ENCODE peak calls at places on chromosomes 11 and 22, in five cellular contexts. M is Caco-2, X is A549, U is cardiac muscle cell, D is fibroblast of lung. B is an unnamed sample.
A peak's percentile ranks its signal among the peaks of the same experiment; 100 is the strongest.

GRCh38 chr22:19734163-19734562 is 10.8 kb downstream of the GP1BB start:
- DNase-seq in M (no peak), X (no peak), U (no peak), D (no peak), B (no peak)

GRCh38 chr11:117179048-117179999 is 781 bp downstream of the SIDT2 start:
- DNase-seq in M (peak; percentile 75), X (no peak), U (peak; percentile 71), D (peak; percentile 35), B (peak; percentile 77)

GRCh38 chr11:95419915-95420314 is 188.9 kb upstream of the SESN3 start:
- DNase-seq in M (no peak), X (no peak), U (peak; percentile 73), D (peak; percentile 64), B (no peak)

GRCh38 chr11:114233755-114234154 is 62.4 kb upstream of the NNMT start:
- DNase-seq in M (no peak), X (no peak), U (peak; percentile 25), D (peak; percentile 71), B (no peak)

GRCh38 chr22:43720718-43721117 is 91.4 kb downstream of the EFCAB6 start:
- DNase-seq in M (no peak), X (no peak), U (no peak), D (no peak), B (no peak)

GRCh38 chr22:43994416-43994815 is 29.7 kb upstream of the PARVB start:
- DNase-seq in M (no peak), X (no peak), U (no peak), D (no peak), B (no peak)

GRCh38 chr11:72037554-72038311 is 39.0 kb downstream of the IL18BP start:
- DNase-seq in M (no peak), X (no peak), U (no peak), D (peak; percentile 18), B (no peak)

GRCh38 chr11:46160100-46160499 is 38.8 kb upstream of the PHF21A start:
- DNase-seq in M (no peak), X (peak; percentile 25), U (no peak), D (no peak), B (no peak)

GRCh38 chr11:96341237-96342130 is 1.5 kb downstream of the MAML2 start:
- DNase-seq in M (peak; percentile 45), X (peak; percentile 9), U (peak; percentile 61), D (peak; percentile 70), B (peak; percentile 83)

GRCh38 chr22:28239941-28240340 is 320.9 kb upstream of the PITPNB start:
- DNase-seq in M (no peak), X (no peak), U (no peak), D (no peak), B (no peak)

GRCh38 chr11:66663741-66664296 is 13.9 kb downstream of the RBM4B start:
- DNase-seq in M (no peak), X (no peak), U (no peak), D (no peak), B (no peak)

GRCh38 chr22:30602049-30602448 is 4.9 kb upstream of the TCN2 start:
- DNase-seq in M (no peak), X (peak; percentile 62), U (peak; percentile 52), D (peak; percentile 35), B (no peak)

GRCh38 chr11:114075891-114076441 is 16.5 kb downstream of the ZBTB16 start:
- DNase-seq in M (no peak), X (peak; percentile 30), U (peak; percentile 83), D (peak; percentile 83), B (no peak)

GRCh38 chr11:110497204-110497987 is 67.6 kb downstream of the FDX1 start:
- DNase-seq in M (no peak), X (no peak), U (peak; percentile 72), D (no peak), B (no peak)

GRCh38 chr11:13883042-13883441 is 79.5 kb upstream of the SPON1 start:
- DNase-seq in M (no peak), X (no peak), U (no peak), D (no peak), B (no peak)

GRCh38 chr11:92226331-92227232 is 2.0 kb downstream of the FAT3 start:
- DNase-seq in M (no peak), X (no peak), U (no peak), D (peak; percentile 17), B (no peak)

GRCh38 chr11:128859563-128860441 is 7.3 kb downstream of the KCNJ1 start:
- DNase-seq in M (peak; percentile 65), X (peak; percentile 66), U (peak; percentile 76), D (peak; percentile 54), B (peak; percentile 79)

GRCh38 chr11:130785376-130786110 is 130.7 kb downstream of the SNX19 start:
- DNase-seq in M (no peak), X (peak; percentile 30), U (peak; percentile 62), D (peak; percentile 75), B (no peak)

GRCh38 chr11:62816567-62816966 is 11.3 kb upstream of the NXF1 start:
- DNase-seq in M (no peak), X (no peak), U (no peak), D (no peak), B (no peak)

GRCh38 chr22:23178512-23179254 is 1.6 kb upstream of the BCR start:
- DNase-seq in M (peak; percentile 67), X (peak; percentile 55), U (peak; percentile 72), D (peak; percentile 56), B (peak; percentile 79)

GRCh38 chr11:19802773-19803293 is 90.2 kb downstream of the NAV2 start:
- DNase-seq in M (no peak), X (no peak), U (no peak), D (peak; percentile 58), B (no peak)

GRCh38 chr11:120832609-120833221 is 191.2 kb upstream of the TBCEL start:
- DNase-seq in M (no peak), X (no peak), U (no peak), D (no peak), B (no peak)

GRCh38 chr22:45008853-45009751 is 703 bp downstream of the PHF21B start:
- DNase-seq in M (no peak), X (peak; percentile 31), U (peak; percentile 21), D (no peak), B (no peak)

GRCh38 chr22:45196308-45196707 is 32.6 kb downstream of the NUP50 start:
- DNase-seq in M (no peak), X (no peak), U (no peak), D (no peak), B (no peak)

GRCh38 chr11:20032127-20032526 is 128.1 kb downstream of the DBX1 start:
- DNase-seq in M (no peak), X (no peak), U (no peak), D (no peak), B (no peak)

GRCh38 chr11:117663826-117664225 is 133.2 kb downstream of the DSCAML1 start:
- DNase-seq in M (no peak), X (no peak), U (no peak), D (no peak), B (no peak)

DNA sequence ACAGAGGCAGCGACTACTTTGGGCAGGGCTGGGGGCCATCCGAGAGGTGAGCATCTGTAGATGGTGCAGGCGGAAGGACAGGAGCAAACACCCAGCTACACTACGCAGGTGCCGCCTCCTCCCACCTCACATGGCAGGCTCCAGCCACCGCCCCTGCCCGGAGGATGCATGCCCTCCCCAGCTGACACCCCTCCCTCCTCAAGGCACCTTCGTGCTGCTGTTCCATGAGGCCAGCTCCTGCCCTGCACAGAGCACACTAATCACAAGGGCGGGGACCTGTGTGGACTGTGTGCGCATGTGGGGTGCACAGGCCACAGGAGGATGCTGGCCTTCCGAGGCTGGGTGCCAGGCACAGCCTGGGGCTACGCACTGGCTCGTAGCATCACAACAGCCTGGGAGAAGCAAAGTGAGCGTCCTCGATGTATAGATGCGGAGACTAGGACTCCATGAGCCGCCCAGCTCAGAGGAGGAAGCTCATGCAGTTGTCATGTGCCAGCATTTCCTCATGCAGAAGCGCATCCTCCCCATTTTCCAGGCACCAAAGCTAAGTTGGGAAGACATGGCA is 32.8 kb upstream of the HMOX1 start:
- DNase-seq in M (no peak), X (no peak), U (no peak), D (no peak), B (peak; percentile 34)
- H3K4me1 ChIP-seq in M (peaks cover 10% of the 10 kb centered on the region), X (peaks cover 25% of the 10 kb centered on the region), U (peaks cover 10% of the 10 kb centered on the region), D (peaks cover 6% of the 10 kb centered on the region), B (peaks cover 4% of the 10 kb centered on the region)

GRCh38 chr22:42617155-42617983 is 2.7 kb upstream of the POLDIP3 start:
- DNase-seq in M (no peak), X (no peak), U (no peak), D (no peak), B (peak; percentile 27)

GRCh38 chr22:42613869-42614268 is 814 bp downstream of the POLDIP3 start:
- DNase-seq in M (no peak), X (no peak), U (peak; percentile 28), D (no peak), B (no peak)

GRCh38 chr22:42615092-42615859 is 593 bp upstream of the POLDIP3 start:
- DNase-seq in M (peak; percentile 98), X (peak; percentile 96), U (peak; percentile 99), D (peak; percentile 99), B (peak; percentile 87)

GRCh38 chr22:42612336-42612735 is 2.3 kb downstream of the POLDIP3 start:
- DNase-seq in M (no peak), X (no peak), U (no peak), D (no peak), B (no peak)

DNA sequence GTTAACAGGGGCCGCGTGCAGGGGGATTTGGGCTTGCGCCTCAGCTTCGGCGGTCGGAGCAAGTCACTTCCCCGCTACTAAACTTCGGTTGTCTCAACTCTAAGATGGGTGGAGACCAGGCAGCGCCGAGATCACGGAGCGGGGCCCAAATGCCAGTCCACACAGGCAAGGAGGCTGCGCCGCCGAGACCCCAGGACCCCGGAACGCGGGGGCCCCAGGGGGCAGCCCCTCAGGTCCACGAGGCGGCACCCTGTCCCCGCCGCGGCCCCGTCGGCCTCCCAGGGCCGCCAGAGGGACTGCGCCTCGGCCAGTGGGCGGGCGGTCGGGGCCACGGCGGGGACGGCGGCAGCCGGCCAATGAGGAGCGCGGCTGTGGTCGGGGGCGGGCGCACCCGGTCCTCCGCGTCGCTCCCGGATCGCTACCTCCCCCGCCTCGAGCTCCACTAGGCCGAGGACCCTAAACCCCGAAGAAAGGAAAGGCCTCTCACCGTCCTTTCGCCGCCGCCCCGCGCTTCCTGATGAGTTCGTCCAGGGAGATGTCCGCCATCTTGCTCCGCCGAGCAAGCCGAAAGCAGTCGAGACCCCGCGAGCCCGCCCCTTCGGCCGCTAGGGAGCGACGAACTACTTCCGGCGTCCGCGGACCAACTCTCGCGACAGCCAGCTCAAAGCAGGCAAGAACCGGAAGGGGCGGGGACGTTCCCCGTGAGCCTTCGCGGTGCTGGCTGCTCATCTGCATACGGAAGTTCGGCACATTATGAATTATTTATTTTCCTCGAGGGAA is at the start of gene POLDIP3:
- DNase-seq in M (peak; percentile 98), X (peak; percentile 97), U (peak; percentile 99), D (peak; percentile 99), B (peak; percentile 100)
- TF ChIP-seq CTCF in M (no peak), X (no peak), U (peak; percentile 24), D (no peak), B (peak; percentile 24)

GRCh38 chr11:64876226-64876750 is 2.1 kb downstream of the EHD1 start:
- DNase-seq in M (no peak), X (no peak), U (no peak), D (no peak), B (no peak)

GRCh38 chr11:64874841-64875240 is 3.6 kb downstream of the EHD1 start:
- DNase-seq in M (no peak), X (no peak), U (no peak), D (no peak), B (peak; percentile 43)

GRCh38 chr11:64874308-64874707 is 4.1 kb downstream of the EHD1 start:
- DNase-seq in M (no peak), X (no peak), U (no peak), D (no peak), B (no peak)

GRCh38 chr11:64876835-64877341 is 1.5 kb downstream of the EHD1 start:
- DNase-seq in M (peak; percentile 90), X (no peak), U (no peak), D (no peak), B (no peak)

GRCh38 chr11:64875369-64876225 is 2.8 kb downstream of the EHD1 start:
- DNase-seq in M (no peak), X (no peak), U (no peak), D (no peak), B (no peak)
- H3K4me1 ChIP-seq in M (peaks cover 55% of the 10 kb centered on the region), X (peaks cover 52% of the 10 kb centered on the region), U (peaks cover 53% of the 10 kb centered on the region), D (peaks cover 21% of the 10 kb centered on the region), B (peaks cover 64% of the 10 kb centered on the region)

GRCh38 chr11:118885831-118886571 is 2.3 kb downstream of the CXCR5 start:
- DNase-seq in M (no peak), X (no peak), U (no peak), D (no peak), B (no peak)
- TF ChIP-seq CTCF in M (no peak), X (no peak), U (no peak), D (no peak), B (no peak)